ENCODE peak calls at places on chromosomes 6 and 20, in eight cellular contexts. L is lower lobe of right lung, Z is mesendoderm, W is mammary epithelial cell, K is uterus, X is DND-41, Q is fibroblast of lung, T is ovary. F is an unnamed sample.

GRCh38 chr6:11315743-11316437 is 83.4 kb upstream of the NEDD9 start:
- DNase-seq in L (no peak), Z (no peak), W (peak; percentile 93), K (no peak), X (no peak), Q (peak; percentile 97), T (no peak), F (no peak)

GRCh38 chr6:139030539-139030938 is 2.0 kb downstream of the ABRACL start:
- DNase-seq in L (no peak), Z (no peak), W (no peak), K (no peak), X (peak; percentile 25), Q (no peak), T (no peak), F (peak; percentile 49)

GRCh38 chr6:170490259-170490658 is 62.8 kb downstream of the PSMB1 start:
- DNase-seq in L (no peak), Z (no peak), W (no peak), K (no peak), X (no peak), Q (no peak), T (no peak), F (no peak)

GRCh38 chr6:157392927-157393666 is 12.1 kb downstream of the ZDHHC14 start:
- DNase-seq in L (no peak), Z (peak; percentile 67), W (no peak), K (no peak), X (no peak), Q (peak; percentile 73), T (no peak), F (no peak)

GRCh38 chr20:1328680-1329330 is at the start of gene SDCBP2:
- DNase-seq in L (peak; percentile 72), Z (no peak), W (peak; percentile 79), K (no peak), X (peak; percentile 2), Q (no peak), T (no peak), F (no peak)

GRCh38 chr6:2943564-2943955 is 27.8 kb downstream of the SERPINB6 start:
- DNase-seq in L (no peak), Z (no peak), W (no peak), K (no peak), X (no peak), Q (no peak), T (no peak), F (no peak)

GRCh38 chr6:97632392-97632791 is 349.4 kb upstream of the MMS22L start:
- DNase-seq in L (no peak), Z (no peak), W (no peak), K (no peak), X (no peak), Q (peak; percentile 2), T (no peak), F (no peak)

GRCh38 chr6:79833806-79834205 is 113.5 kb downstream of the ELOVL4 start:
- DNase-seq in L (no peak), Z (no peak), W (no peak), K (no peak), X (no peak), Q (no peak), T (no peak), F (no peak)

GRCh38 chr20:44911264-44911921 is 1.5 kb downstream of the PABPC1L start:
- DNase-seq in L (peak; percentile 86), Z (peak; percentile 94), W (peak; percentile 38), K (no peak), X (peak; percentile 45), Q (peak; percentile 26), T (no peak), F (peak; percentile 36)

GRCh38 chr6:168232046-168232445 is 87.5 kb downstream of the DACT2 start:
- DNase-seq in L (no peak), Z (peak; percentile 13), W (no peak), K (no peak), X (no peak), Q (no peak), T (no peak), F (no peak)

GRCh38 chr20:16732506-16733152 is 2.8 kb downstream of the SNRPB2 start:
- DNase-seq in L (no peak), Z (peak; percentile 61), W (no peak), K (no peak), X (peak; percentile 23), Q (peak; percentile 10), T (no peak), F (peak; percentile 27)

GRCh38 chr6:36124881-36125280 is 5.4 kb upstream of the MAPK13 start:
- DNase-seq in L (peak; percentile 80), Z (no peak), W (no peak), K (no peak), X (no peak), Q (no peak), T (no peak), F (no peak)

GRCh38 chr20:9220874-9221547 is 152.1 kb downstream of the PLCB4 start:
- DNase-seq in L (no peak), Z (peak; percentile 47), W (no peak), K (no peak), X (no peak), Q (peak; percentile 96), T (no peak), F (no peak)

DNA sequence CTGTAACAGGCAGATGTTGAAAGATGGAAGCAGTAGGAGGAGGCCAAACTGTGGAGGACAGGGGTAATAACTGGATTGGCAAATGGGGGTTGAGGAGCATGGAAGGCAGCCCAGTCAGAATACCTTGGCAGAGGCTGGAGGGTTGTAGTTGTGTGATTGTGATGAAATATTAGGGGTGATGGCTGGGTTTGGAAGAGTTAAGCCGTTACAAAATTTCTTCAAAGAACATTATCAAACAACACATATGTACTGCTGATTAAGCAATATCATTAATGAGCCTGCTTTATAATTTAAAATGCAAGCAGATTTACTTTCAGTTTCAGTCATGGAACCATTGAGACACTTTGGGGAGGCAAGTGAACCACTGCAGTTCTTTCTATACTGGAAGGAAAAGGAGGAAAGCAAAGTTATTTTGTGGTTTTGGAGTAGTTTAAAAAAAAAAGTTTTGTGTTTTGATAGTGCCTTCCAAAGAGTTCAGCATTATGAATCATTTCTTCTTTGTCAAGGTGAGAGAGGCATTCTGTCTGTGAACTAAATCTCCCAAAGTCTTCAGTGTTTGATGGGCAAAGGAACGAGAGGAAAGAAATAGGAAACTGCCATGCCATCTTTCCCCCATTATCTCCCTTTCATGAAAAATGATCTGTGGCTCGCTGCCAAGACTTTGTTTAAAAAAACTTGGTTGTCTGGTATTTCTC is 20.7 kb downstream of the FOXO3 start:
- DNase-seq in L (no peak), Z (no peak), W (peak; percentile 77), K (peak; percentile 79), X (peak; percentile 60), Q (peak; percentile 91), T (peak; percentile 57), F (no peak)
- H3K4me3 ChIP-seq in L (peak overlapping the region; percentile 4), Z (no peak overlapping the region), W (no peak overlapping the region), K (no peak overlapping the region), X (peak overlapping the region; percentile 5), Q (peak overlapping the region; percentile 44), T (peak overlapping the region; percentile 6), F (peak overlapping the region; percentile 1)

GRCh38 chr6:85455627-85456026 is 5.7 kb downstream of the NT5E start:
- DNase-seq in L (no peak), Z (no peak), W (no peak), K (no peak), X (no peak), Q (no peak), T (no peak), F (no peak)

GRCh38 chr6:85458184-85458583 is 8.3 kb downstream of the NT5E start:
- DNase-seq in L (no peak), Z (peak; percentile 38), W (no peak), K (no peak), X (no peak), Q (no peak), T (no peak), F (no peak)

GRCh38 chr6:85458782-85459181 is 8.9 kb downstream of the NT5E start:
- DNase-seq in L (no peak), Z (no peak), W (no peak), K (no peak), X (no peak), Q (peak; percentile 64), T (no peak), F (no peak)

GRCh38 chr6:85459224-85459901 is 9.5 kb downstream of the NT5E start:
- DNase-seq in L (no peak), Z (no peak), W (peak; percentile 55), K (no peak), X (no peak), Q (peak; percentile 94), T (no peak), F (no peak)

DNA sequence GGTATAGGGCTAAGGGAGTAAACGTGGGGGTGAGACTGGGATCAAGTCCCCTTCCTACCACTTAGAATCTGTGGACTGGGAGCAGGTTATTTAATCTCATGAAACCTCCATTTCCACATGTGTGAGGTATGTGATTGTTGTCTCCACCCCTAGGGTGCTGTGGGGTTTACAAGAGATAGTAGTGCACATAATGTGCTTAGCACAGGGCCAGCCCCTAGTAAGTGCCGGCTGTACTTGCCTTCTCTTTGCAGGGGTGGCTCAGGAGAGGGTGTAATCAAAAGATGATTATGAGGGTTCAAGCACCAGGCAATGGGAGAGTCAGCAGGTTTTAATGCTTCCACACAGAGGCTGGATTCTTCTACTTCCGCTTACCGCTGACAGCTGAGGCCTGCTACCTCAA is 6.9 kb downstream of the NT5E start:
- DNase-seq in L (no peak), Z (no peak), W (no peak), K (no peak), X (no peak), Q (no peak), T (no peak), F (no peak)
- H3K4me1 ChIP-seq in L (peaks cover 38% of the 10 kb centered on the region), Z (peaks cover 3% of the 10 kb centered on the region), W (peaks cover 78% of the 10 kb centered on the region), K (peaks cover 23% of the 10 kb centered on the region), X (peaks cover 13% of the 10 kb centered on the region), Q (peaks cover 41% of the 10 kb centered on the region), T (peaks cover 24% of the 10 kb centered on the region), F (peaks cover 17% of the 10 kb centered on the region)

DNA sequence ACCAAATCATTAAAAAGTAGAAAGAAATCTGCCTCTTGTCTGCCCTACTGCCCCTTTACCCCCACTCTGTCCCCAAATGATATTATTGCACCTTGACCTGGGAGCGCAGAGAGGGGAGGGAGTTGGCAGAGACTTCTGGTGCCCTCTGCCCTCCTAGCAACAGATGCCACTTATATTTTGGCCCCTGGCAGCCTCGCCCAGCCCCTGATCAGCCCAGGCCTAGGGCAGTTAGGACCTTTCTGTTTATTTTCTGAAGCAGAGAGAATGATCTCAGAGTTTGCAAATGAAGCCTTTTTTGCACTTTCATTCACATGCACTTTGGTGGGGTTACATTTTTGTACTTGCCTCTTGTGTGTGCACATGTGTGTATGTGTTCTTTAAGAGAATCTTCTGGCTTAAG is 8.4 kb upstream of the SGK2 start:
- DNase-seq in L (no peak), Z (no peak), W (no peak), K (no peak), X (no peak), Q (no peak), T (no peak), F (no peak)
- H3K27ac ChIP-seq in L (no peak overlapping the region), Z (no peak overlapping the region), W (no peak overlapping the region), K (no peak overlapping the region), X (no peak overlapping the region), Q (no peak overlapping the region), T (no peak overlapping the region), F (no peak overlapping the region)

DNA sequence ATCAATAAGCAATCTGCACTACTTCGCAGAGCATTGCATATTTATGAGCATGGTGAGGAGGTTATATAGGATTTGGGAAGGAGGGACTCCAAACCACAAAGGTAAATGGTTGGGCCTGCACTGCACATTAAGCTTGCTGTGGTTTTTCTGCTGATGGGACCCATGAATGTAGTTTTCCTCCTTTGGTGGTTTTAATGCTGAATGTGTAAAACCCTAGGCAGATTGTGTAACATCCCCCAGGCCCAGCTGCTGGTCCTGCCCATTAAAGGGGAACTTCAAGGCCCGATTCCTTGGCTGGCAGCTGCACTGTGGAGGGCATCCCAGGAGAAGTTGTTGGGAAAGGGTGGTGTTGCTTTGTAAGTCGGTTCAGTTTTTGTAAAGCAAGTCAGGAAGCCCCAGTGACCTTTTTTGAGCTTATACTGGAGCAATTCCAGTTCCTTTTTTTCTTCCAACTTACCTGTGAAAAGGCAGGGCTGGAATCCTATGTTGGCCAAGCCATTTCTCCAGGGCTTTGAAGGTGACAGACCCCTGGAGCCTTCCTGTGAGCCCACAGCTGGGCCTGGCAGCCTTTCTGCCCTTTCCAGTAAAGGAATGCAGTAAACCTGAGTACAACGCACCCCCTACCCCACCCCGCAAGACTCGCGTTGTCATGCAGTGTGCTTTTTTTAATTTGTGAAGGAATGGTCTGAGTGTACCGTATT is 43.1 kb upstream of the NAA20 start:
- DNase-seq in L (peak; percentile 71), Z (no peak), W (peak; percentile 79), K (peak; percentile 79), X (no peak), Q (peak; percentile 75), T (peak; percentile 67), F (no peak)
- H3K4me3 ChIP-seq in L (peak overlapping the region; percentile 66), Z (no peak overlapping the region), W (no peak overlapping the region), K (no peak overlapping the region), X (no peak overlapping the region), Q (peak overlapping the region; percentile 34), T (no peak overlapping the region), F (no peak overlapping the region)

F was measured in CD4-positive, alpha-beta memory T cell.